ENCODE peak calls at places on chromosomes 1 and 21, in four cellular contexts. S is HCT116, P is hepatocyte, H is fibroblast of lung. Y is an unnamed sample.

GRCh38 chr1:18951818-18952391 is 4.6 kb downstream of the IFFO2 start:
- DNase-seq in S (no peak), P (no peak), H (no peak), Y (no peak)

GRCh38 chr1:211748810-211749209 is 73.4 kb upstream of the NEK2 start:
- DNase-seq in S (no peak), P (no peak), H (no peak), Y (no peak)

GRCh38 chr1:30840904-30841598 is 67.5 kb downstream of the SDC3 start:
- DNase-seq in S (no peak), P (no peak), H (no peak), Y (no peak)

GRCh38 chr21:31347435-31348032 is 3.5 kb upstream of the TIAM1 start:
- DNase-seq in S (no peak), P (peak; percentile 40), H (no peak), Y (no peak)

GRCh38 chr1:38835230-38835827 is 24.2 kb downstream of the RRAGC start:
- DNase-seq in S (peak; percentile 81), P (peak; percentile 90), H (peak; percentile 77), Y (peak; percentile 51)

GRCh38 chr1:944341-945325 is 14.4 kb downstream of the NOC2L start:
- DNase-seq in S (no peak), P (no peak), H (peak; percentile 71), Y (no peak)

GRCh38 chr1:218705391-218705790 is 360.3 kb downstream of the TGFB2 start:
- DNase-seq in S (no peak), P (peak; percentile 6), H (peak; percentile 59), Y (peak; percentile 79)

GRCh38 chr1:177490786-177491185 is 320.0 kb downstream of the BRINP2 start:
- DNase-seq in S (no peak), P (no peak), H (no peak), Y (no peak)

GRCh38 chr1:51998701-51999100 is 8.2 kb upstream of the RAB3B start:
- DNase-seq in S (no peak), P (no peak), H (no peak), Y (no peak)

GRCh38 chr21:14121719-14122118 is 89.0 kb downstream of the LIPI start:
- DNase-seq in S (no peak), P (no peak), H (no peak), Y (no peak)

GRCh38 chr1:246771366-246771765 is 47.2 kb downstream of the SCCPDH start:
- DNase-seq in S (no peak), P (no peak), H (no peak), Y (no peak)

GRCh38 chr21:26124896-26125295 is 45.7 kb downstream of the APP start:
- DNase-seq in S (no peak), P (no peak), H (no peak), Y (no peak)

GRCh38 chr1:29639741-29640427 is 403.6 kb downstream of the PTPRU start:
- DNase-seq in S (peak; percentile 58), P (no peak), H (peak; percentile 94), Y (peak; percentile 85)

GRCh38 chr1:43994794-43995790 is 3.7 kb downstream of the CCDC24 start:
- DNase-seq in S (no peak), P (peak; percentile 69), H (no peak), Y (peak; percentile 34)

GRCh38 chr21:20943476-20944085 is 54.6 kb upstream of the NCAM2 start:
- DNase-seq in S (no peak), P (no peak), H (no peak), Y (no peak)

GRCh38 chr1:151277249-151277648 is 4.8 kb upstream of the ZNF687 start:
- DNase-seq in S (no peak), P (no peak), H (no peak), Y (no peak)

GRCh38 chr1:116334868-116335649 is 38.0 kb upstream of the ATP1A1 start:
- DNase-seq in S (no peak), P (no peak), H (no peak), Y (no peak)

GRCh38 chr1:5711079-5711478 is 281.1 kb downstream of the NPHP4 start:
- DNase-seq in S (no peak), P (no peak), H (no peak), Y (no peak)

GRCh38 chr1:109040627-109041613 is 982 bp downstream of the WDR47 start:
- DNase-seq in S (no peak), P (peak; percentile 41), H (peak; percentile 29), Y (peak; percentile 22)

GRCh38 chr21:28272272-28272992 is 720.2 kb downstream of the LTN1 start:
- DNase-seq in S (no peak), P (no peak), H (no peak), Y (no peak)

GRCh38 chr1:30748098-30748698 is 9.4 kb downstream of the LAPTM5 start:
- DNase-seq in S (no peak), P (no peak), H (no peak), Y (peak; percentile 37)

GRCh38 chr1:34441661-34442060 is 265.0 kb downstream of the C1orf94 start:
- DNase-seq in S (no peak), P (no peak), H (peak; percentile 10), Y (no peak)

GRCh38 chr1:153750026-153750995 is 22.5 kb downstream of the INTS3 start:
- DNase-seq in S (no peak), P (no peak), H (no peak), Y (no peak)

GRCh38 chr1:248196965-248197364 is at the start of gene OR2M3:
- DNase-seq in S (no peak), P (no peak), H (no peak), Y (no peak)

GRCh38 chr1:235161685-235162327 is 756 bp upstream of the RBM34 start:
- DNase-seq in S (no peak), P (no peak), H (no peak), Y (no peak)

GRCh38 chr1:205251576-205251975 is 23.8 kb downstream of the TMCC2 start:
- DNase-seq in S (no peak), P (no peak), H (peak; percentile 61), Y (no peak)

GRCh38 chr1:39063775-39064174 is 37.6 kb downstream of the NDUFS5 start:
- DNase-seq in S (no peak), P (no peak), H (no peak), Y (no peak)

GRCh38 chr1:168373869-168374268 is 93.2 kb downstream of the TBX19 start:
- DNase-seq in S (no peak), P (no peak), H (peak; percentile 37), Y (no peak)

GRCh38 chr1:176066709-176067108 is 140.4 kb downstream of the COP1 start:
- DNase-seq in S (no peak), P (no peak), H (no peak), Y (no peak)

GRCh38 chr1:116724765-116725375 is 29.4 kb upstream of the CD2 start:
- DNase-seq in S (peak; percentile 38), P (peak; percentile 82), H (peak; percentile 47), Y (peak; percentile 76)

GRCh38 chr1:91440845-91441244 is 36.2 kb upstream of the HFM1 start:
- DNase-seq in S (peak; percentile 6), P (no peak), H (no peak), Y (no peak)

DNA sequence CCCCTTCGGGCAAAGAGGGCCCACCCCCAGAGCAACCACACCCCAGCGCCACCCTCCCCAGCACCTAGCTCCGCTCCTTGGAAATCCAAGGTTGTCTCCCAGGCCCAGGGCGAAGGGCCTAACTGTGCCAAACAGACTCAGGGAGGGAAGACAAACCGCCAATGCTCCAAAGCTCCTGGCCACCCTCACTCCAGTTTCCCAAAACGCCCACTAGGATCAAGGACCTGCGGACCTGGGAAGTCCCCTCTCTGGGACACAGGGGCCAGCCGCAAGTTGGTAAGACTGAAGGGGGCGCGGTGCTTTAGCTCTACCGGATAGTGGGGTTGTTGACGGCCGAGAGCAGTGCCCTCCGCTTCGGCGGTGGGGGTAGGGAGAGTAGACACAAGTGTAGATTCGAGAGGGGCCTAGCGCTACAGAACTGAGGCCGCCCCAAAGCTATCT is 581 bp downstream of the IRF6 start:
- DNase-seq in S (no peak), P (peak; percentile 72), H (no peak), Y (no peak)
- H3K27ac ChIP-seq in S (peak overlapping the region; percentile 17), P (peak overlapping the region; percentile 94), H (no peak overlapping the region), Y (no peak overlapping the region)

DNA sequence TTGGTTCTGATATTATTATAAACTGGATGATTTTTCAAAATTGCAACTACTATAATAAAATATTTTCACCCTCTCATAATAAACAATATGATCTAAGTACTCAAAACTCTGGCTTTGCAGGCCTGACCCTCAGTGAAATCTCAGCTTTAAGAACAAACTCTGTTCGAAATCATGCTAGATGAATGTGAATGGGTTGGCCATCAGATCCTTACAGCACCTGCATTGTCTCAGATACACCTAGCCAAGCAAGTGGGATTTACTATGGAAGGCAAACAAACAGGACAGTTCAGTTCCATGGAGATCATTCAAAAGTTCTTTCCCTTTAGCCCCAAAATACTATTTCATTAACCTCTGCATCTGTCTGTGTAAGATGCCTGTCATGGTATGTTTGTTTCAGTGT is 44.8 kb downstream of the STYXL2 start:
- DNase-seq in S (no peak), P (no peak), H (no peak), Y (no peak)
- H2AFZ ChIP-seq in S (no peak overlapping the region), P (no peak overlapping the region), H (no peak overlapping the region), Y (no peak overlapping the region)

GRCh38 chr1:182861994-182862393 is 22.8 kb downstream of the DHX9 start:
- DNase-seq in S (no peak), P (no peak), H (peak; percentile 75), Y (no peak)

GRCh38 chr1:182860658-182861057 is 21.5 kb downstream of the DHX9 start:
- DNase-seq in S (no peak), P (no peak), H (no peak), Y (no peak)

GRCh38 chr1:182869241-182869666 is 30.1 kb downstream of the DHX9 start:
- DNase-seq in S (no peak), P (peak; percentile 7), H (no peak), Y (no peak)

GRCh38 chr1:182863940-182864339 is 24.8 kb downstream of the DHX9 start:
- DNase-seq in S (no peak), P (no peak), H (no peak), Y (no peak)
- H3K36me3 ChIP-seq in S (peaks cover 90% of the 10 kb centered on the region), P (peaks cover 19% of the 10 kb centered on the region), H (peaks cover 20% of the 10 kb centered on the region), Y (peaks cover 85% of the 10 kb centered on the region)

GRCh38 chr21:45423201-45423955 is 18.4 kb downstream of the COL18A1 start:
- DNase-seq in S (no peak), P (no peak), H (no peak), Y (no peak)

GRCh38 chr21:45420061-45420521 is 15.1 kb downstream of the COL18A1 start:
- DNase-seq in S (no peak), P (peak; percentile 5), H (peak; percentile 19), Y (no peak)

GRCh38 chr21:45420623-45421041 is 15.7 kb downstream of the COL18A1 start:
- DNase-seq in S (no peak), P (peak; percentile 70), H (peak; percentile 40), Y (peak; percentile 43)

GRCh38 chr21:45421071-45421845 is 16.3 kb downstream of the COL18A1 start:
- DNase-seq in S (no peak), P (peak; percentile 59), H (no peak), Y (peak; percentile 72)

DNA sequence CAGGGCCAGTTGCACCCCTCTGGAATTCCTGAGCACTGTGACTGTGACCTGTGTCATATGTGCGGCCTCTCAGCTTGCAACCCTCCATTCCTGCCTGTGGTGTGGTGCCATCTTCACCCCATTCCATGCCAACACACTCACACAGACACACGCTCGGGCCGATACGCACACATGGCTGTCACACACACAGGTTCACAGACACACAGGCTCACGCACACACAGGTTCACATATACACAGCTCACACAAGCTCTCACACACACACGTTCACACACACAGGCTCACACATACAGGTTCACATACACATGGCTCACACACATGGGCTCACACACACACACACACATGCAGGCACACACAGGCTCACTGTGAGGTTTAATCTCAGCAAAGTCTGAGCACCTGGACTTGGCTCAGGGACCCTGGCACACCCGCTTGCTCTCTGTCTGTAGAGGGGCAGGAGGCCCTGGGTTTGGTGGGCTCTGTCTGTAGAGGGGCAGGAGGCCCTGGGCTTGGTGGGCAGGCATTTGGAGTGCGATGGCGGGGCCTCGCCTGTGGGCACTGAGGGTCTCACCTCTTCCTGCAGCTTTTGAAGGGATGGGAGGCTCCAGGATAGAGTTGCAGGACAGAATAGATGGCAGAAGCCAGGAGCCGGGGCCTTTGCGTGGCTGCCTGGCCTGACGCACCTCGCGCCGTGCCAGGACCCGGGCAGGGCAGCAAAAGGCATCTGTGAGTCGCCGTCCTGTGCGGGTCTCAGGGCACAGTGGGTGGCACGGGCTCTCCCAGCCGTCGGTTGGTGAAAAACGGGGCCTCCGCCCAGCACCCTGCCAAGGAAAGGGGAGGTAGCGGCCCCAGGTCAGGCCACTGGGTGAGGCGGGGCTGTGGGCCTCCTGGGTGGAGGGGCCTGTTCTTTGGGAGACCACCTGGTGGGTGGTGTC is 17.1 kb downstream of the COL18A1 start:
- DNase-seq in S (no peak), P (no peak), H (no peak), Y (no peak)
- H3K27ac ChIP-seq in S (no peak overlapping the region), P (no peak overlapping the region), H (no peak overlapping the region), Y (no peak overlapping the region)

Y was measured in PC-9.